ENCODE peak calls at places on chromosomes 1 and 21, in ten cellular contexts. N, R, X, U, Z, Q, C, F, W and O are unnamed samples.

GRCh38 chr1:97930472-97930871 is 9.6 kb upstream of the DPYD start:
- DNase-seq in X (no peak), C (no peak), N (no peak), Q (no peak), W (no peak), R (no peak), F (no peak), U (no peak), Z (no peak), O (no peak)

GRCh38 chr1:9028921-9029715 is 2.9 kb upstream of the SLC2A7 start:
- DNase-seq in F (no peak), X (no peak), R (no peak), W (no peak), Z (no peak), U (no peak), C (no peak), N (no peak), Q (no peak), O (no peak)

GRCh38 chr1:21669287-21670058 is at the start of gene RAP1GAP:
- DNase-seq in Z (peak), W (peak), U (peak), F (peak), C (no peak), X (no peak), Q (no peak), N (peak), R (peak), O (no peak)

GRCh38 chr1:17080881-17081280 is 27.0 kb upstream of the SDHB start:
- DNase-seq in C (no peak), F (no peak), Z (no peak), R (no peak), X (no peak), W (no peak), U (no peak), N (peak), Q (no peak), O (no peak)

GRCh38 chr1:206679738-206680211 is 4.9 kb upstream of the MAPKAPK2 start:
- DNase-seq in X (no peak), Z (no peak), U (no peak), R (no peak), W (peak), C (no peak), F (no peak), Q (no peak), N (no peak), O (no peak)

GRCh38 chr1:184789899-184790298 is 35.2 kb upstream of the EDEM3 start:
- DNase-seq in R (no peak), C (no peak), Q (no peak), F (no peak), U (no peak), X (no peak), Z (no peak), W (no peak), N (no peak), O (no peak)

GRCh38 chr1:39973503-39974135 is 18.7 kb downstream of the MFSD2A start:
- DNase-seq in Z (peak), X (peak), W (peak), C (peak), Q (peak), N (peak), U (peak), R (peak), F (peak), O (no peak)

GRCh38 chr1:246528933-246529731 is 22.1 kb upstream of the SMYD3 start:
- DNase-seq in U (no peak), R (no peak), N (no peak), F (no peak), W (no peak), Q (no peak), Z (no peak), C (no peak), X (no peak), O (no peak)

GRCh38 chr21:39332175-39332574 is 16.7 kb downstream of the HMGN1 start:
- DNase-seq in R (no peak), U (no peak), N (no peak), W (no peak), F (no peak), Z (no peak), Q (no peak), C (no peak), X (no peak), O (no peak)

GRCh38 chr1:31747304-31747703 is 16.8 kb downstream of the ADGRB2 start:
- DNase-seq in Z (no peak), Q (no peak), N (no peak), X (no peak), C (no peak), W (no peak), R (no peak), F (no peak), U (no peak), O (no peak)

GRCh38 chr1:178126790-178127189 is 32.9 kb downstream of the RASAL2 start:
- DNase-seq in W (peak), C (no peak), N (no peak), R (no peak), Q (no peak), F (no peak), X (no peak), Z (no peak), U (no peak), O (no peak)

GRCh38 chr1:188988589-188988988 is 1489.1 kb downstream of the BRINP3 start:
- DNase-seq in Z (no peak), R (no peak), F (no peak), C (no peak), Q (no peak), X (peak), U (no peak), W (no peak), N (no peak), O (no peak)

GRCh38 chr1:81543764-81544163 is 257.0 kb upstream of the ADGRL2 start:
- DNase-seq in R (no peak), Q (no peak), Z (no peak), X (no peak), F (no peak), W (no peak), C (no peak), N (no peak), U (no peak), O (no peak)

DNA sequence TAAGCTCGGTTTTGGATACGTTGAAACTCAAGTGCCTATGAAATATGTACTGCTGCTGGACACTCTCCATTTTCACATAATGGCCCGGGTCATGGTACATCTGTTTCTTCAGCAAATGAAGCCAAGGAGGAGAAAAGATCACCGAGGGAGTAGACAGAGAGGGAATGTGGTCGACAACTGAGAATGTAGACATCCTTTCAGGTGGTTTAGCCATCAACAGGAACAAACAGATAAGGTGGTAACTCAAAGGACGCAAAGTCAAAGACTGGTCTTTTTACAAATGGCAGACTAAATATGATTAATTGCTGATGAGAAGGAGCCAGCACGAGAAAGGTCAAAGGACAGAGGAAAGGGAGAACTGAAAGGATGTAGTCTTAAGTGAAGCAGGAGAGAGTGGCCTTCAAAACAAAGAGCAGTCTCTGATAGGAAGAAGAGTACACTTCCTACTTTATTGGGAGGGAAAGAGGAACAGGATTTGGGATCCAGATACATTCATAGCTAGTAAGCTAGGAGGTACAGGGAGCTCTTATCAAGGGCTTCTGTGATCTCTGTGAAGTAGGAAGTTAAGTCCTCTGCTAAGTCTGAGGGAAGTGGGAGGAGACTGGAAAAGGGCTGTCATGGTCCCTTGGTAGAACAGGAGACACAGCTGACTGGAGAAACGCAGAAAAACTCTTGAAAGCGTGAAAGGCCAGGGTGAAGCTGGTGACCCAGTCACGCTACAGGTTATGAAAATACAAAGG is 28.3 kb downstream of the NUP133 start:
- DNase-seq in N (no peak), F (no peak), C (no peak), Q (peak), U (no peak), X (no peak), Z (no peak), W (peak), R (no peak), O (no peak)
- TF ChIP-seq POLR2A in N (no peak), F (no peak), C (no peak), Q (peak), U (no peak), X (no peak), Z (no peak), W (no peak), R (no peak), O (no peak)

GRCh38 chr1:18901952-18902522 is 318 bp downstream of the ALDH4A1 start:
- DNase-seq in F (no peak), X (no peak), R (no peak), U (no peak), W (peak), Q (no peak), Z (no peak), C (no peak), N (no peak), O (no peak)
- TF ChIP-seq POLR2A in F (peak), X (no peak), R (no peak), U (peak), W (no peak), Q (no peak), Z (peak), C (peak), N (no peak), O (peak)

DNA sequence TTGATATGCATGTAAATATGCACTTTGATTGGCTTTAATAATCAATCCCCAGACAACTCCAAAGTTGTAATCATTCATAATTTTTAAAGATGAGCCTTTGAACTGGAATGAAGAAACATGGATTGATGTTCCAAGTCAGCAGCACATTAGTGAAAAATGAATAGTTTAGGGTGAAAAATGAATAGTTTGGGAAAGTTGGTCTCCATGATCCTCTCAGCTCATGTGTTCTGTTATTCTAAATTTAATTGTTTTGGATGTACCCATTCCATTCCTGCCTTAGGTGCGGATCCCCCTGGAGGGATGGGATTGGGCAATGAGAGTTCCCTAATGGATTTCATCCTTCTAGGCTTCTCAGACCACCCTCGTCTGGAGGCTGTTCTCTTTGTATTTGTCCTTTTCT is at the start of gene OR2G3:
- DNase-seq in Q (no peak), U (no peak), Z (no peak), N (no peak), F (no peak), X (no peak), R (no peak), C (no peak), W (no peak), O (no peak)
- TF ChIP-seq POLR2A in Q (no peak), U (no peak), Z (no peak), N (no peak), F (no peak), X (no peak), R (no peak), C (no peak), W (no peak), O (no peak)

DNA sequence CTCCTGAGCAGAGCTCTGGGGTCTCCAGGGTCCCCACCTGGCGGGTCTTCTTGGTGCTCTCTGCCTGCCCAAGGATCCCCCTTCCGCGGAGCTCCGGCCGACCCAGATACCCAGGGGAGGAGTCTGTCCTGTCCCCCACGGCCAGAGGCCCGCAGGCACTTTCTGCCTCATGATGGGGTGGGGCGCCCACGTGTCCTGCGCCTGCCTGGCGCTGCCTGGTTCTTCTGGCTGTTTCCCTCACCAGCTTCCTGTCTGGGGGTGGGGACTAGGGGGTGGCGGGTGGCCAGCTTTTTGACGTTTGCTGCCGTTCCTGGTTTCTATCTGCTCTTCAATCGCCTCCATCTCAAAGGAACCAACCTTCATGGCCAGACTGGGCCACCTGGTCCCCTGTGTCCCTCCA is 313.3 kb upstream of the VAMP3 start:
- DNase-seq in C (no peak), R (no peak), W (no peak), Q (no peak), F (no peak), X (no peak), Z (no peak), N (no peak), U (no peak), O (no peak)
- TF ChIP-seq POLR2A in C (no peak), R (no peak), W (no peak), Q (no peak), F (no peak), X (no peak), Z (no peak), N (no peak), U (no peak), O (no peak)